ENCODE peak calls at places on chromosomes 5 and 9, in six cellular contexts. A is CD8-positive, alpha-beta memory T cell; C is endothelial cell of umbilical vein; H is WERI-Rb-1; V is neural progenitor cell; L is PC-9. G is an unnamed sample.

GRCh38 chr5:6781711-6782110 is 68.5 kb downstream of the TENT4A start:
- DNase-seq in L (peak; percentile 49), H (no peak), A (no peak), C (no peak), V (no peak), G (no peak)

GRCh38 chr9:69079186-69079585 is 43.6 kb downstream of the FXN start:
- DNase-seq in H (no peak), C (no peak), A (no peak), V (no peak), L (peak; percentile 59), G (no peak)

GRCh38 chr9:96498796-96499195 is 48.8 kb downstream of the HABP4 start:
- DNase-seq in V (peak; percentile 18), C (no peak), H (no peak), L (no peak), A (no peak), G (no peak)

GRCh38 chr9:82991684-82992083 is 71.3 kb downstream of the RASEF start:
- DNase-seq in A (no peak), H (no peak), L (no peak), V (no peak), C (no peak), G (no peak)

GRCh38 chr9:21455320-21455719 is 15.1 kb downstream of the IFNA1 start:
- DNase-seq in L (no peak), C (peak; percentile 24), A (no peak), V (peak; percentile 54), H (peak; percentile 16), G (peak; percentile 1)

GRCh38 chr5:140964356-140964755 is 1.9 kb upstream of the PCDHAC2 start:
- DNase-seq in A (no peak), L (no peak), H (no peak), C (no peak), V (no peak), G (no peak)

GRCh38 chr5:14413331-14413750 is 168.3 kb upstream of the OTULINL start:
- DNase-seq in H (no peak), A (peak; percentile 67), L (no peak), V (no peak), C (no peak), G (no peak)

GRCh38 chr5:74028406-74028805 is 402.4 kb downstream of the ARHGEF28 start:
- DNase-seq in A (no peak), V (no peak), C (no peak), H (peak; percentile 77), L (peak; percentile 37), G (no peak)

GRCh38 chr9:119283118-119283794 is 86.0 kb downstream of the BRINP1 start:
- DNase-seq in L (no peak), V (peak; percentile 31), C (no peak), A (no peak), H (no peak), G (no peak)

GRCh38 chr5:143174714-143175398 is 228.6 kb downstream of the NR3C1 start:
- DNase-seq in A (no peak), L (no peak), V (no peak), H (no peak), C (no peak), G (no peak)

GRCh38 chr5:11261226-11261625 is 500.2 kb upstream of the DAP start:
- DNase-seq in H (no peak), C (no peak), A (no peak), L (no peak), V (no peak), G (no peak)

GRCh38 chr5:58094031-58094430 is 365.9 kb downstream of the PLK2 start:
- DNase-seq in H (no peak), L (peak; percentile 96), V (no peak), C (no peak), A (no peak), G (no peak)

GRCh38 chr5:159902444-159903121 is 13.7 kb upstream of the ADRA1B start:
- DNase-seq in H (no peak), C (no peak), V (no peak), L (peak; percentile 54), A (no peak), G (no peak)

GRCh38 chr5:170305646-170306025 is 8.1 kb upstream of the LCP2 start:
- DNase-seq in L (no peak), V (no peak), C (no peak), H (no peak), A (no peak), G (no peak)

GRCh38 chr9:133569109-133569785 is 34.7 kb downstream of the ADAMTSL2 start:
- DNase-seq in H (no peak), V (no peak), C (no peak), A (no peak), L (no peak), G (no peak)

GRCh38 chr9:133566817-133567216 is 32.3 kb downstream of the ADAMTSL2 start:
- DNase-seq in V (no peak), L (no peak), H (no peak), A (no peak), C (no peak), G (no peak)

GRCh38 chr9:133569891-133570651 is 35.6 kb downstream of the ADAMTSL2 start:
- DNase-seq in H (peak; percentile 95), A (no peak), L (no peak), V (peak; percentile 39), C (no peak), G (no peak)

GRCh38 chr9:133566382-133566781 is 31.9 kb downstream of the ADAMTSL2 start:
- DNase-seq in A (no peak), H (no peak), C (no peak), V (no peak), L (no peak), G (no peak)

DNA sequence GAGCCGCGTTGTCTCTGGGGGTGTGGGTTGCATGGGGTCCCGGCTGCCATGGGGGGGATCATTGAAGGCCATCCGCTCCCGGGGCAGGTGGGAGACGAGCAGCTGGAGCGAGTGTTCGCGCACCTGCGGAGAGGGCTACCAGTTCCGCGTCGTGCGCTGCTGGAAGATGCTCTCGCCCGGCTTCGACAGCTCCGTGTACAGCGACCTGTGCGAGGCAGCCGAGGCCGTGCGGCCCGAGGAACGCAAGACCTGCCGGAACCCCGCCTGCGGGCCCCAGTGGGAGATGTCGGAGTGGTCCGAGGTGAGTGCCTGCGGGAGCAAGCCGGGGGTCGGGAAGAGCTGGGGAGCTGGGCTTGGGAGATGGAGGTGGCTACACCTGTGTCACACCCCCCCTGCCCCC is 33.7 kb downstream of the ADAMTSL2 start:
- DNase-seq in V (no peak), A (no peak), L (no peak), C (no peak), H (no peak), G (no peak)
- H3K9me3 ChIP-seq in V (no peaks in the 10 kb centered on the region), A (no peaks in the 10 kb centered on the region), L (no peaks in the 10 kb centered on the region), C (no peaks in the 10 kb centered on the region), H (no peaks in the 10 kb centered on the region), G (no peaks in the 10 kb centered on the region)

GRCh38 chr5:59596586-59597348 is 296.8 kb downstream of the PDE4D start:
- DNase-seq in L (no peak), V (no peak), A (no peak), C (peak; percentile 57), H (no peak), G (peak; percentile 4)

GRCh38 chr5:59599729-59600128 is 293.8 kb downstream of the PDE4D start:
- DNase-seq in L (no peak), C (no peak), A (no peak), V (no peak), H (no peak), G (no peak)

GRCh38 chr5:59597690-59598546 is 295.6 kb downstream of the PDE4D start:
- DNase-seq in C (peak; percentile 4), L (no peak), V (no peak), A (no peak), H (no peak), G (no peak)

GRCh38 chr5:59600153-59600552 is 293.4 kb downstream of the PDE4D start:
- DNase-seq in L (no peak), C (no peak), V (no peak), A (no peak), H (no peak), G (no peak)

DNA sequence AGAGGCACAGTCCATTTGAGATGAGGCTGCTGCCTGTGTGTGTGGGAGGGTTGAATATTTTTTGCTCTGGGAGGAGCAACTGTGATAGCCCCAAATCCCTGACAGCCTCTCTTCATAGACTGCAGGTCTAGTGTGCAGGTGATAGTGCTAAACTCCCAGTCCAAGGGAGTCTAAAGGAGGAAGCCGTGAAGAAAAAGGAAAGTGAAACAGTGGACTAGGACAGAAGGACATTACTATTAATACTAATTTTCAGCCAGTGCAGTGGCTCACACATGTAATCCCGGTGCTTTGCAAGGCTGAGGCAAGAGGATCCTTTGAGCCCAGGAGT is 295.0 kb downstream of the PDE4D start:
- DNase-seq in H (no peak), C (peak; percentile 21), A (no peak), V (no peak), L (no peak), G (no peak)
- H3K4me3 ChIP-seq in H (no peak overlapping the region), C (no peak overlapping the region), A (no peak overlapping the region), V (no peak overlapping the region), L (no peak overlapping the region), G (no peak overlapping the region)

DNA sequence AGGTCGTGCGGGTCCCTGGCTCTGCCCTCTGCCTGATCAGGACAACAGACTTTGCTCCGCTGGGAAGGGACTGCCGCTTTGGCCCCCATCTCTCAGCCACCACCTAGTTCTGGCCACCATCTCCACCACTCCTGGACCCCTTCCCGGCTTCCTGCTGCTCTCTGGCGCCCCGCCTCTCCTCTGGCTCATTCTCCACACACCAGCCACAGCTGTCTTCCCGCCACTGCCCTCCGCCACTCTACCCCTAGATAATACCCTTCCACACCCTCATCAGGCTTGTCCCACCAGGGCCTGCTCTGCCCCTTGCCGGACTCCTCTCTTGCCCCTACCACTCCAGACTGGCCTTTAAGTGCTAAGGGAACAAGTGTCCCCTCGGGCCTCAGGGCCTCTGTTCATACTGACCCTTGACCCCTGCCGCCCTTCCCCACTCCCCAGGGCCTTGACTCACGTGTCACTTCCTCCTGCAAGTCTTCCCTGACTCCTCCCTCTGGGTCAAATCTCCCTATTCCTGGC is 3.0 kb upstream of the CDX1 start:
- DNase-seq in L (no peak), H (no peak), C (no peak), V (no peak), A (no peak), G (no peak)
- H3K9me3 ChIP-seq in L (no peaks in the 10 kb centered on the region), H (no peaks in the 10 kb centered on the region), C (no peaks in the 10 kb centered on the region), V (no peaks in the 10 kb centered on the region), A (no peaks in the 10 kb centered on the region), G (no peaks in the 10 kb centered on the region)

GRCh38 chr5:112420111-112420864 is 1.2 kb upstream of the EPB41L4A start:
- DNase-seq in H (peak; percentile 90), L (peak; percentile 60), V (peak; percentile 93), A (no peak), C (peak; percentile 88), G (peak; percentile 52)

GRCh38 chr5:112419596-112420110 is 576 bp upstream of the EPB41L4A start:
- DNase-seq in H (peak; percentile 59), L (peak; percentile 36), A (no peak), V (peak; percentile 69), C (peak; percentile 69), G (peak; percentile 10)

GRCh38 chr5:112419050-112419595 is at the start of gene EPB41L4A:
- DNase-seq in A (no peak), H (peak; percentile 50), L (no peak), C (peak; percentile 57), V (peak; percentile 80), G (peak; percentile 3)

GRCh38 chr5:112418412-112419049 is 546 bp downstream of the EPB41L4A start:
- DNase-seq in L (no peak), C (peak; percentile 42), V (peak; percentile 30), H (no peak), A (no peak), G (no peak)

DNA sequence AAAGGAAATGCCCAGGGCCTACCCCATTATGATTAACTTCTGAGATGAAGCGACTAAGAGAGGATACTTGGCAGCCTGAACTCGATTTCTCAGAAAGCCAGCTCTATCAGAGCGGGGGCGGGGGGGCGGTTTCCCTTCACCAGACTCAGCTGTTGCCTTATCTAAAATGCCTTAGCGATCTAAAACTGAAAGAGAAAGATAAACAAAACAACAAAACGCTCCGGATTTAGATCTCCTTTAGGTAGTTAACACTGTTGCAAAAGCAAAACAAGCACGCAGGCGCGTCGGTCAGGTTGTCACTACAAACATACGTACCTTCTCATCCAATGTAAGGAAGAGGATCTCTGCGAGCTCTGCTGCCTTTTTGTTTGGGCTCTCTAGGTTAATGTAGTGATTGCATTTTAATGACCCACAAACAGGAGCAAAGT is 1.1 kb downstream of the EPB41L4A start:
- DNase-seq in L (peak; percentile 37), V (peak; percentile 52), A (peak; percentile 50), C (peak; percentile 80), H (no peak), G (no peak)
- H3K4me3 ChIP-seq in L (peak overlapping the region; percentile 66), V (peak overlapping the region; percentile 88), A (peak overlapping the region; percentile 13), C (peak overlapping the region; percentile 97), H (no peak overlapping the region), G (no peak overlapping the region)

G was measured in A673.